ENCODE peak calls at places on chromosomes 4 and X, in five cellular contexts. N, E, F, K and X are unnamed samples. For H3K27me3, the result is how much of the 10 kb centered on the place peaks cover.

GRCh38 chrX:120453985-120454384 is 15.1 kb downstream of the LAMP2 start:
- DNase-seq in N (no peak), E (no peak), F (peak), K (peak), X (no peak)

GRCh38 chr4:48913346-48913745 is 6.8 kb upstream of the OCIAD2 start:
- DNase-seq in N (no peak), E (no peak), F (peak), K (peak), X (no peak)

GRCh38 chr4:21304061-21304541 is 603.8 kb downstream of the PACRGL start:
- DNase-seq in N (peak), E (peak), F (no peak), K (no peak), X (no peak)

GRCh38 chr4:42712854-42713253 is 55.9 kb upstream of the ATP8A1 start:
- DNase-seq in N (peak), E (no peak), F (no peak), K (no peak), X (no peak)

GRCh38 chrX:139831689-139832456 is 101.0 kb downstream of the ATP11C start:
- DNase-seq in N (peak), E (no peak), F (peak), K (peak), X (no peak)

GRCh38 chrX:9611436-9612145 is 146.7 kb downstream of the TBL1X start:
- DNase-seq in N (peak), E (no peak), F (no peak), K (no peak), X (no peak)

GRCh38 chrX:29858714-29859113 is 356.6 kb upstream of the MAGEB2 start:
- DNase-seq in N (no peak), E (no peak), F (peak), K (peak), X (no peak)

GRCh38 chr4:155972098-155972497 is 18.4 kb upstream of the CTSO start:
- DNase-seq in N (peak), E (peak), F (no peak), K (no peak), X (no peak)

GRCh38 chr4:1015179-1015578 is 3.8 kb downstream of the FGFRL1 start:
- DNase-seq in N (peak), E (no peak), F (no peak), K (no peak), X (no peak)

GRCh38 chrX:131977619-131978018 is 45.5 kb upstream of the STK26 start:
- DNase-seq in N (no peak), E (no peak), F (no peak), K (no peak), X (no peak)

GRCh38 chrX:3550160-3550765 is 163.2 kb downstream of the PRKX start:
- DNase-seq in N (peak), E (no peak), F (peak), K (peak), X (no peak)

GRCh38 chr4:98203406-98204235 is 57.6 kb upstream of the RAP1GDS1 start:
- DNase-seq in N (no peak), E (no peak), F (no peak), K (no peak), X (no peak)

GRCh38 chrX:66625525-66625924 is 13.4 kb downstream of the EDA2R start:
- DNase-seq in N (no peak), E (no peak), F (no peak), K (no peak), X (peak)

GRCh38 chr4:103075435-103075893 is 1.1 kb downstream of the SLC9B2 start:
- DNase-seq in N (no peak), E (no peak), F (peak), K (peak), X (no peak)

GRCh38 chrX:133440081-133440796 is 24.9 kb upstream of the GPC4 start:
- DNase-seq in N (peak), E (peak), F (no peak), K (no peak), X (no peak)
- H3K27me3 ChIP-seq in N (under half), E (under half), F (under half), K (under half), X (under half)

GRCh38 chr4:107094332-107094731 is 58.2 kb upstream of the DKK2 start:
- DNase-seq in N (no peak), E (peak), F (peak), K (peak), X (no peak)

GRCh38 chr4:107094976-107095375 is 58.9 kb upstream of the DKK2 start:
- DNase-seq in N (no peak), E (no peak), F (no peak), K (no peak), X (no peak)

DNA sequence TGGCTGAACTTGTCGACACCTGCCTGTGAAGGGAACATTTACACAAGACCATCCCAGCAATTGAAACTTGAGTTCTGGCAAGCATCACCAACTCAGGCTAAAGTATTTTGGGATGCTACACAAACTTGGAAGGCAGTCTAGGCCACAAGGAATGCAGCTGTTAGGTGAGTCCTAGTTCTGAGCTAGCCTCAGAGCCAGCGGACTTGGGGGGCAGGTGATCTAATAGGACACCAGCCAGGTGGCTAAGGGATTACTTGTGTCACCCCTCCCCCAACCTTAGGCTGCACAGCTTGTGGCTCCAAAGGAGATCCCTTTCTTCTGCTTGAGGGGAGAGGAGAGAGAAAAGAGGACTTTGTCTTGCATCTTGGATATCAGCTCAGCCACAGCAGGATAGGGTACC is 62.3 kb upstream of the DKK2 start:
- DNase-seq in N (peak), E (peak), F (no peak), K (no peak), X (no peak)
- H3K4me2 ChIP-seq in N (no peak), E (no peak), F (no peak), K (no peak), X (no peak)

GRCh38 chrX:68721546-68721945 is 74.1 kb downstream of the STARD8 start:
- DNase-seq in N (no peak), E (no peak), F (no peak), K (no peak), X (no peak)
- H3K9ac ChIP-seq in N (no peak), E (no peak), F (no peak), K (no peak), X (no peak)

GRCh38 chrX:97389761-97390192 is 506.1 kb downstream of the RPA4 start:
- DNase-seq in N (no peak), E (no peak), F (peak), K (peak), X (no peak)
- H3K27me3 ChIP-seq in N (under half), E (under half), F (under half), K (under half), X (under half)

GRCh38 chrX:107728342-107729099 is 47.1 kb downstream of the TSC22D3 start:
- DNase-seq in N (no peak), E (no peak), F (no peak), K (no peak), X (no peak)

GRCh38 chrX:107730991-107731766 is 44.4 kb downstream of the TSC22D3 start:
- DNase-seq in N (no peak), E (no peak), F (no peak), K (peak), X (no peak)

GRCh38 chrX:107731831-107732502 is 43.6 kb downstream of the TSC22D3 start:
- DNase-seq in N (peak), E (peak), F (peak), K (peak), X (no peak)

GRCh38 chrX:107729558-107730297 is 45.9 kb downstream of the TSC22D3 start:
- DNase-seq in N (no peak), E (peak), F (peak), K (no peak), X (no peak)

GRCh38 chrX:107730298-107730655 is 45.3 kb downstream of the TSC22D3 start:
- DNase-seq in N (peak), E (no peak), F (no peak), K (no peak), X (no peak)
- H3K4me2 ChIP-seq in N (peak), E (no peak), F (no peak), K (no peak), X (no peak)

GRCh38 chr4:139670765-139671164 is 5.1 kb downstream of the MGST2 start:
- DNase-seq in N (no peak), E (no peak), F (no peak), K (no peak), X (no peak)

GRCh38 chr4:139669335-139669734 is 3.7 kb downstream of the MGST2 start:
- DNase-seq in N (no peak), E (no peak), F (no peak), K (no peak), X (no peak)

GRCh38 chr4:139668658-139669201 is 3.1 kb downstream of the MGST2 start:
- DNase-seq in N (no peak), E (no peak), F (no peak), K (no peak), X (no peak)

GRCh38 chr4:139668036-139668435 is 2.4 kb downstream of the MGST2 start:
- DNase-seq in N (no peak), E (no peak), F (no peak), K (no peak), X (no peak)

GRCh38 chr4:139669859-139670258 is 4.2 kb downstream of the MGST2 start:
- DNase-seq in N (peak), E (no peak), F (no peak), K (no peak), X (no peak)
- H3K9ac ChIP-seq in N (no peak), E (no peak), F (no peak), K (no peak), X (no peak)